ENCODE peak calls at places on chromosomes 12 and 14, in nine cellular contexts. One of them, this sample, is unnamed.

GRCh38 chr12:104555650-104556049 is 98.9 kb downstream of the CHST11 start:
- DNase-seq in activated T-helper 9 cell treated with anti-CD3 and anti-CD28 coated beads, Interleukin-2, amount 50 U/mL, for 16 hours: no peak
- DNase-seq in T follicular helper cell: no peak
- DNase-seq in ecto neural progenitor cell: no peak
- DNase-seq in HEK293T: no peak
- DNase-seq in amniotic epithelial cell: no peak
- DNase-seq in WTC11: no peak
- DNase-seq in lower leg skin: no peak
- DNase-seq in fibroblast of pulmonary artery: no peak
- DNase-seq in this sample: no peak

GRCh38 chr12:89162704-89163261 is 189.5 kb downstream of the DUSP6 start:
- DNase-seq in amniotic epithelial cell: peak; percentile 100
- DNase-seq in fibroblast of pulmonary artery: peak; percentile 99
- DNase-seq in WTC11: no peak
- DNase-seq in HEK293T: no peak
- DNase-seq in activated T-helper 9 cell treated with anti-CD3 and anti-CD28 coated beads, Interleukin-2, amount 50 U/mL, for 16 hours: peak; percentile 41
- DNase-seq in ecto neural progenitor cell: no peak
- DNase-seq in T follicular helper cell: no peak
- DNase-seq in lower leg skin: peak; percentile 93
- DNase-seq in this sample: peak; percentile 26

GRCh38 chr12:71268598-71268997 is 110.8 kb upstream of the TSPAN8 start:
- DNase-seq in lower leg skin: no peak
- DNase-seq in amniotic epithelial cell: no peak
- DNase-seq in T follicular helper cell: no peak
- DNase-seq in activated T-helper 9 cell treated with anti-CD3 and anti-CD28 coated beads, Interleukin-2, amount 50 U/mL, for 16 hours: no peak
- DNase-seq in WTC11: no peak
- DNase-seq in HEK293T: no peak
- DNase-seq in ecto neural progenitor cell: no peak
- DNase-seq in fibroblast of pulmonary artery: no peak
- DNase-seq in this sample: no peak

GRCh38 chr12:58310828-58311273 is 369.5 kb downstream of the ATP23 start:
- DNase-seq in T follicular helper cell: no peak
- DNase-seq in lower leg skin: no peak
- DNase-seq in WTC11: no peak
- DNase-seq in fibroblast of pulmonary artery: peak; percentile 98
- DNase-seq in activated T-helper 9 cell treated with anti-CD3 and anti-CD28 coated beads, Interleukin-2, amount 50 U/mL, for 16 hours: no peak
- DNase-seq in ecto neural progenitor cell: no peak
- DNase-seq in HEK293T: no peak
- DNase-seq in amniotic epithelial cell: peak; percentile 100
- DNase-seq in this sample: no peak

GRCh38 chr14:68506645-68507405 is 286.0 kb downstream of the ZFP36L1 start:
- DNase-seq in fibroblast of pulmonary artery: no peak
- DNase-seq in T follicular helper cell: no peak
- DNase-seq in amniotic epithelial cell: no peak
- DNase-seq in HEK293T: no peak
- DNase-seq in ecto neural progenitor cell: no peak
- DNase-seq in WTC11: no peak
- DNase-seq in activated T-helper 9 cell treated with anti-CD3 and anti-CD28 coated beads, Interleukin-2, amount 50 U/mL, for 16 hours: no peak
- DNase-seq in lower leg skin: peak; percentile 61
- DNase-seq in this sample: no peak

GRCh38 chr14:51357250-51357649 is 117.2 kb downstream of the TMX1 start:
- DNase-seq in HEK293T: no peak
- DNase-seq in WTC11: no peak
- DNase-seq in T follicular helper cell: no peak
- DNase-seq in lower leg skin: no peak
- DNase-seq in activated T-helper 9 cell treated with anti-CD3 and anti-CD28 coated beads, Interleukin-2, amount 50 U/mL, for 16 hours: no peak
- DNase-seq in ecto neural progenitor cell: no peak
- DNase-seq in fibroblast of pulmonary artery: no peak
- DNase-seq in amniotic epithelial cell: peak; percentile 75
- DNase-seq in this sample: no peak

GRCh38 chr12:94289551-94290312 is 141.4 kb downstream of the PLXNC1 start:
- DNase-seq in WTC11: no peak
- DNase-seq in amniotic epithelial cell: peak; percentile 48
- DNase-seq in fibroblast of pulmonary artery: peak; percentile 81
- DNase-seq in T follicular helper cell: no peak
- DNase-seq in lower leg skin: no peak
- DNase-seq in ecto neural progenitor cell: no peak
- DNase-seq in activated T-helper 9 cell treated with anti-CD3 and anti-CD28 coated beads, Interleukin-2, amount 50 U/mL, for 16 hours: no peak
- DNase-seq in HEK293T: no peak
- DNase-seq in this sample: no peak

GRCh38 chr12:34348836-34349672 is 326.8 kb downstream of the ALG10 start:
- DNase-seq in WTC11: no peak
- DNase-seq in amniotic epithelial cell: no peak
- DNase-seq in HEK293T: no peak
- DNase-seq in lower leg skin: no peak
- DNase-seq in fibroblast of pulmonary artery: no peak
- DNase-seq in ecto neural progenitor cell: no peak
- DNase-seq in T follicular helper cell: no peak
- DNase-seq in activated T-helper 9 cell treated with anti-CD3 and anti-CD28 coated beads, Interleukin-2, amount 50 U/mL, for 16 hours: no peak
- DNase-seq in this sample: no peak

GRCh38 chr14:77307099-77307496 is 13.6 kb downstream of the POMT2 start:
- DNase-seq in fibroblast of pulmonary artery: no peak
- DNase-seq in activated T-helper 9 cell treated with anti-CD3 and anti-CD28 coated beads, Interleukin-2, amount 50 U/mL, for 16 hours: no peak
- DNase-seq in T follicular helper cell: no peak
- DNase-seq in amniotic epithelial cell: no peak
- DNase-seq in ecto neural progenitor cell: no peak
- DNase-seq in lower leg skin: no peak
- DNase-seq in WTC11: no peak
- DNase-seq in HEK293T: no peak
- DNase-seq in this sample: no peak